ENCODE peak calls at places on chromosome 1, in ten cellular contexts. One of them, this sample, is unnamed.

GRCh38 chr1:171869097-171869496 is 27.8 kb downstream of the DNM3 start:
- DNase-seq in foreskin fibroblast: peak
- DNase-seq in esophagus squamous epithelium: no peak
- DNase-seq in nephron progenitor cell: no peak
- DNase-seq in AG04450: no peak
- DNase-seq in CD8-positive, alpha-beta T cell: no peak
- DNase-seq in endodermal cell: no peak
- DNase-seq in transverse colon: no peak
- DNase-seq in tibial nerve: no peak
- DNase-seq in OCI-LY7: no peak
- DNase-seq in this sample: no peak

GRCh38 chr1:168498159-168498609 is 45.6 kb downstream of the XCL2 start:
- DNase-seq in foreskin fibroblast: peak
- DNase-seq in CD8-positive, alpha-beta T cell: no peak
- DNase-seq in tibial nerve: no peak
- DNase-seq in OCI-LY7: no peak
- DNase-seq in esophagus squamous epithelium: no peak
- DNase-seq in nephron progenitor cell: no peak
- DNase-seq in endodermal cell: no peak
- DNase-seq in AG04450: no peak
- DNase-seq in transverse colon: no peak
- DNase-seq in this sample: no peak

GRCh38 chr1:51877434-51878306 is 857 bp downstream of the NRDC start:
- DNase-seq in endodermal cell: no peak
- DNase-seq in AG04450: no peak
- DNase-seq in esophagus squamous epithelium: no peak
- DNase-seq in transverse colon: peak
- DNase-seq in nephron progenitor cell: no peak
- DNase-seq in foreskin fibroblast: peak
- DNase-seq in CD8-positive, alpha-beta T cell: peak
- DNase-seq in tibial nerve: no peak
- DNase-seq in OCI-LY7: peak
- DNase-seq in this sample: peak

GRCh38 chr1:29845910-29846309 is 609.6 kb downstream of the PTPRU start:
- DNase-seq in transverse colon: no peak
- DNase-seq in tibial nerve: no peak
- DNase-seq in foreskin fibroblast: no peak
- DNase-seq in endodermal cell: no peak
- DNase-seq in AG04450: no peak
- DNase-seq in nephron progenitor cell: no peak
- DNase-seq in OCI-LY7: no peak
- DNase-seq in CD8-positive, alpha-beta T cell: no peak
- DNase-seq in esophagus squamous epithelium: no peak
- DNase-seq in this sample: no peak

GRCh38 chr1:37765937-37766664 is 1.2 kb upstream of the EPHA10 start:
- DNase-seq in nephron progenitor cell: no peak
- DNase-seq in OCI-LY7: peak
- DNase-seq in foreskin fibroblast: peak
- DNase-seq in esophagus squamous epithelium: no peak
- DNase-seq in CD8-positive, alpha-beta T cell: no peak
- DNase-seq in transverse colon: no peak
- DNase-seq in tibial nerve: no peak
- DNase-seq in endodermal cell: peak
- DNase-seq in AG04450: no peak
- DNase-seq in this sample: no peak

GRCh38 chr1:224873645-224874369 is 55.7 kb upstream of the DNAH14 start:
- DNase-seq in foreskin fibroblast: peak
- DNase-seq in AG04450: no peak
- DNase-seq in OCI-LY7: no peak
- DNase-seq in CD8-positive, alpha-beta T cell: no peak
- DNase-seq in endodermal cell: no peak
- DNase-seq in tibial nerve: no peak
- DNase-seq in nephron progenitor cell: no peak
- DNase-seq in esophagus squamous epithelium: no peak
- DNase-seq in transverse colon: no peak
- DNase-seq in this sample: no peak

GRCh38 chr1:215744419-215744818 is 177.3 kb downstream of the KCTD3 start:
- DNase-seq in foreskin fibroblast: peak
- DNase-seq in transverse colon: no peak
- DNase-seq in AG04450: no peak
- DNase-seq in endodermal cell: no peak
- DNase-seq in esophagus squamous epithelium: no peak
- DNase-seq in CD8-positive, alpha-beta T cell: no peak
- DNase-seq in OCI-LY7: no peak
- DNase-seq in tibial nerve: no peak
- DNase-seq in nephron progenitor cell: no peak
- DNase-seq in this sample: no peak

GRCh38 chr1:11447903-11448302 is 31.1 kb upstream of the DISP3 start:
- DNase-seq in foreskin fibroblast: no peak
- DNase-seq in transverse colon: no peak
- DNase-seq in AG04450: no peak
- DNase-seq in nephron progenitor cell: no peak
- DNase-seq in OCI-LY7: no peak
- DNase-seq in CD8-positive, alpha-beta T cell: no peak
- DNase-seq in endodermal cell: peak
- DNase-seq in esophagus squamous epithelium: no peak
- DNase-seq in tibial nerve: no peak
- DNase-seq in this sample: no peak

GRCh38 chr1:33256701-33257387 is 552 bp downstream of the ZNF362 start:
- DNase-seq in OCI-LY7: peak
- DNase-seq in transverse colon: peak
- DNase-seq in AG04450: peak
- DNase-seq in CD8-positive, alpha-beta T cell: peak
- DNase-seq in tibial nerve: no peak
- DNase-seq in esophagus squamous epithelium: peak
- DNase-seq in foreskin fibroblast: peak
- DNase-seq in endodermal cell: peak
- DNase-seq in nephron progenitor cell: peak
- DNase-seq in this sample: peak

GRCh38 chr1:70205076-70205436 is 323 bp downstream of the LRRC40 start:
- DNase-seq in CD8-positive, alpha-beta T cell: no peak
- DNase-seq in tibial nerve: no peak
- DNase-seq in nephron progenitor cell: no peak
- DNase-seq in endodermal cell: no peak
- DNase-seq in OCI-LY7: no peak
- DNase-seq in foreskin fibroblast: peak
- DNase-seq in AG04450: no peak
- DNase-seq in transverse colon: no peak
- DNase-seq in esophagus squamous epithelium: no peak
- DNase-seq in this sample: no peak

GRCh38 chr1:203668401-203668800 is 41.8 kb downstream of the ATP2B4 start:
- DNase-seq in OCI-LY7: no peak
- DNase-seq in tibial nerve: no peak
- DNase-seq in endodermal cell: no peak
- DNase-seq in esophagus squamous epithelium: no peak
- DNase-seq in nephron progenitor cell: peak
- DNase-seq in transverse colon: no peak
- DNase-seq in CD8-positive, alpha-beta T cell: no peak
- DNase-seq in foreskin fibroblast: peak
- DNase-seq in AG04450: no peak
- DNase-seq in this sample: no peak

GRCh38 chr1:22288593-22289241 is 145.8 kb upstream of the WNT4 start:
- DNase-seq in OCI-LY7: no peak
- DNase-seq in esophagus squamous epithelium: no peak
- DNase-seq in CD8-positive, alpha-beta T cell: no peak
- DNase-seq in tibial nerve: no peak
- DNase-seq in foreskin fibroblast: no peak
- DNase-seq in AG04450: no peak
- DNase-seq in nephron progenitor cell: no peak
- DNase-seq in endodermal cell: no peak
- DNase-seq in transverse colon: no peak
- DNase-seq in this sample: no peak

GRCh38 chr1:154682252-154682651 is 74.3 kb upstream of the ADAR start:
- DNase-seq in AG04450: no peak
- DNase-seq in transverse colon: no peak
- DNase-seq in OCI-LY7: no peak
- DNase-seq in tibial nerve: no peak
- DNase-seq in CD8-positive, alpha-beta T cell: no peak
- DNase-seq in nephron progenitor cell: no peak
- DNase-seq in esophagus squamous epithelium: no peak
- DNase-seq in endodermal cell: peak
- DNase-seq in foreskin fibroblast: no peak
- DNase-seq in this sample: no peak

DNA sequence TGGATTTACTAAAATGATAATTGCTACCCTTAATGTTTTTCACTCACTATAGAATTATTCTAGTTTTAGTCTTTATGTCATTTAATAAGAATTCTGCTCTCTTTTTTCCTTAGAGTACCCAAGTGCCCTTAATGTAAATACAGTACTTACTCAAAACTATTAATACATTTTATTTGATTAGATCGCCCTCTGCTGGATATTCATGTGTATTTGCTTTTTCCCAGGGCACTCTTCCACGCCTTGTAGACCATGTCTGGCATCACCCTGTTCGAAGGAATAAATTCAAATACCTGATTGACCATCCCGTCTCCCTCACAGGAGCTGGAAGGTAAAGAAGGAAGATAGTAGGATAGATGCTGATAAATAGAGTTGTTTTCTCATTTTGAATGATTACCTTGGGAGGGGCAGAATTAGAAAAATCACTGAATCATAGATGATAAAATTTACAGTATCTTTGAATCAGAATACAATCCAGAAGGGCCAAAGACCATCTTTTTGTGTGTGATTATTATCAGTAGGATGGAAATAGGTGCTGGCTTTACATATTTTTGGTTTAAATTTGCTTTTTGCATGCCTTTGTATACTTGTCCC is 4.1 kb downstream of the AXDND1 start:
- DNase-seq in OCI-LY7: peak
- DNase-seq in endodermal cell: peak
- DNase-seq in AG04450: peak
- DNase-seq in nephron progenitor cell: peak
- DNase-seq in transverse colon: peak
- DNase-seq in tibial nerve: no peak
- DNase-seq in esophagus squamous epithelium: no peak
- DNase-seq in foreskin fibroblast: peak
- DNase-seq in CD8-positive, alpha-beta T cell: peak
- DNase-seq in this sample: peak
- TF ChIP-seq CTCF in OCI-LY7: peak
- TF ChIP-seq CTCF in endodermal cell: peak
- TF ChIP-seq CTCF in AG04450: peak
- TF ChIP-seq CTCF in nephron progenitor cell: peak
- TF ChIP-seq CTCF in transverse colon: peak
- TF ChIP-seq CTCF in tibial nerve: peak
- TF ChIP-seq CTCF in esophagus squamous epithelium: peak
- TF ChIP-seq CTCF in foreskin fibroblast: peak
- TF ChIP-seq CTCF in CD8-positive, alpha-beta T cell: peak
- TF ChIP-seq CTCF in this sample: peak

GRCh38 chr1:94095744-94096469 is 25.0 kb downstream of the ABCA4 start:
- DNase-seq in transverse colon: no peak
- DNase-seq in foreskin fibroblast: peak
- DNase-seq in AG04450: no peak
- DNase-seq in esophagus squamous epithelium: no peak
- DNase-seq in CD8-positive, alpha-beta T cell: no peak
- DNase-seq in OCI-LY7: no peak
- DNase-seq in tibial nerve: no peak
- DNase-seq in nephron progenitor cell: no peak
- DNase-seq in endodermal cell: no peak
- DNase-seq in this sample: no peak

GRCh38 chr1:94093996-94094395 is 27.0 kb downstream of the ABCA4 start:
- DNase-seq in foreskin fibroblast: no peak
- DNase-seq in transverse colon: no peak
- DNase-seq in esophagus squamous epithelium: no peak
- DNase-seq in CD8-positive, alpha-beta T cell: no peak
- DNase-seq in nephron progenitor cell: no peak
- DNase-seq in AG04450: no peak
- DNase-seq in tibial nerve: no peak
- DNase-seq in OCI-LY7: no peak
- DNase-seq in endodermal cell: peak
- DNase-seq in this sample: no peak

GRCh38 chr1:94096797-94097549 is 24.0 kb downstream of the ABCA4 start:
- DNase-seq in esophagus squamous epithelium: no peak
- DNase-seq in foreskin fibroblast: peak
- DNase-seq in CD8-positive, alpha-beta T cell: no peak
- DNase-seq in tibial nerve: peak
- DNase-seq in AG04450: peak
- DNase-seq in nephron progenitor cell: no peak
- DNase-seq in endodermal cell: no peak
- DNase-seq in OCI-LY7: no peak
- DNase-seq in transverse colon: peak
- DNase-seq in this sample: no peak

GRCh38 chr1:94094466-94095111 is 26.4 kb downstream of the ABCA4 start:
- DNase-seq in CD8-positive, alpha-beta T cell: no peak
- DNase-seq in tibial nerve: peak
- DNase-seq in nephron progenitor cell: no peak
- DNase-seq in esophagus squamous epithelium: no peak
- DNase-seq in AG04450: peak
- DNase-seq in foreskin fibroblast: peak
- DNase-seq in transverse colon: peak
- DNase-seq in endodermal cell: peak
- DNase-seq in OCI-LY7: no peak
- DNase-seq in this sample: no peak

DNA sequence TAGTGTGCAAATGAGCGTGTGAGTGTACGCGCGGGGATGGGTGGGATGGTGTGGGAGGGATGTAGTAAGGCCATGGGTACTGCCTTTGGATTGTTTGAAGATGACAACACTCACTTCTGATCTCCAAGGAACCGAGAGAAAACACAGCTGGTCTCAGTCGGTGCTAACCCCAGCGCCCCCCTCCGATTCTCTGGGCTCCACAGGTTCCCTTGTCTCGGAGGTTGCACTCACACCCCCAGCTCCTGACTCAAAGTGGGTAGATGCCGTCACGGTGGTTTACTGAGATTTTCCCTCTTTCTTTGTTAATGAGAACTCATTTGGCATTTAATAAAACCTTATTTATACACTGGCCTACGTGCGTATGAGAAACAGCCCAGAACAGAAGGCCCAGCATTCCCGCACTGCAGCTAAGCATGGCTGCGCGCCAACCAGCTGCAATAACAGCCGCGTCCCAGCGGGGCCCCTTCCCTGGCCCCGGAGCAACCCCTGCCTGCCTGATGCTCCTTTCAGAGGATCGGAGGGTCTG is 25.8 kb downstream of the ABCA4 start:
- DNase-seq in nephron progenitor cell: no peak
- DNase-seq in esophagus squamous epithelium: no peak
- DNase-seq in endodermal cell: peak
- DNase-seq in transverse colon: peak
- DNase-seq in CD8-positive, alpha-beta T cell: no peak
- DNase-seq in tibial nerve: peak
- DNase-seq in foreskin fibroblast: peak
- DNase-seq in OCI-LY7: no peak
- DNase-seq in AG04450: peak
- DNase-seq in this sample: no peak
- TF ChIP-seq CTCF in nephron progenitor cell: no peak
- TF ChIP-seq CTCF in esophagus squamous epithelium: no peak
- TF ChIP-seq CTCF in endodermal cell: no peak
- TF ChIP-seq CTCF in transverse colon: no peak
- TF ChIP-seq CTCF in CD8-positive, alpha-beta T cell: no peak
- TF ChIP-seq CTCF in tibial nerve: no peak
- TF ChIP-seq CTCF in foreskin fibroblast: no peak
- TF ChIP-seq CTCF in OCI-LY7: no peak
- TF ChIP-seq CTCF in AG04450: peak
- TF ChIP-seq CTCF in this sample: no peak

GRCh38 chr1:201480231-201481003 is 11.4 kb upstream of the PHLDA3 start:
- DNase-seq in AG04450: no peak
- DNase-seq in CD8-positive, alpha-beta T cell: peak
- DNase-seq in nephron progenitor cell: peak
- DNase-seq in transverse colon: peak
- DNase-seq in tibial nerve: peak
- DNase-seq in endodermal cell: peak
- DNase-seq in OCI-LY7: peak
- DNase-seq in esophagus squamous epithelium: no peak
- DNase-seq in foreskin fibroblast: peak
- DNase-seq in this sample: peak
- TF ChIP-seq CTCF in AG04450: peak
- TF ChIP-seq CTCF in CD8-positive, alpha-beta T cell: no peak
- TF ChIP-seq CTCF in nephron progenitor cell: no peak
- TF ChIP-seq CTCF in transverse colon: no peak
- TF ChIP-seq CTCF in tibial nerve: peak
- TF ChIP-seq CTCF in endodermal cell: peak
- TF ChIP-seq CTCF in OCI-LY7: no peak
- TF ChIP-seq CTCF in esophagus squamous epithelium: peak
- TF ChIP-seq CTCF in foreskin fibroblast: no peak
- TF ChIP-seq CTCF in this sample: no peak

GRCh38 chr1:212269306-212269705 is 15.9 kb upstream of the PPP2R5A start:
- DNase-seq in foreskin fibroblast: no peak
- DNase-seq in endodermal cell: no peak
- DNase-seq in tibial nerve: no peak
- DNase-seq in OCI-LY7: no peak
- DNase-seq in nephron progenitor cell: no peak
- DNase-seq in CD8-positive, alpha-beta T cell: no peak
- DNase-seq in transverse colon: no peak
- DNase-seq in esophagus squamous epithelium: no peak
- DNase-seq in AG04450: no peak
- DNase-seq in this sample: no peak
- TF ChIP-seq CTCF in foreskin fibroblast: no peak
- TF ChIP-seq CTCF in endodermal cell: peak
- TF ChIP-seq CTCF in tibial nerve: no peak
- TF ChIP-seq CTCF in OCI-LY7: no peak
- TF ChIP-seq CTCF in nephron progenitor cell: no peak
- TF ChIP-seq CTCF in CD8-positive, alpha-beta T cell: no peak
- TF ChIP-seq CTCF in transverse colon: no peak
- TF ChIP-seq CTCF in esophagus squamous epithelium: no peak
- TF ChIP-seq CTCF in AG04450: peak
- TF ChIP-seq CTCF in this sample: no peak